ENCODE peak calls at places on chromosomes 16 and 17, in eight cellular contexts. Y is adipocyte; P is progenitor cell of endocrine pancreas; J is frontal cortex; M is stimulated activated CD4-positive, alpha-beta T cell treated with anti-CD3 and anti-CD28 coated beads, TNF-alpha, amount 100 ng/mL, for 24 hours; I is nephron progenitor cell; U is RCC 7860; L is NCI-H1092. H is an unnamed sample.

GRCh38 chr17:7636192-7636591 is 6.3 kb downstream of the SHBG start:
- DNase-seq in Y (no peak), P (no peak), J (no peak), M (no peak), I (no peak), U (no peak), L (no peak), H (no peak)

GRCh38 chr16:54193013-54193655 is 93.5 kb downstream of the IRX3 start:
- DNase-seq in Y (no peak), P (no peak), J (no peak), M (no peak), I (no peak), U (no peak), L (no peak), H (no peak)

GRCh38 chr17:40023590-40024292 is 8.5 kb downstream of the CSF3 start:
- DNase-seq in Y (peak), P (no peak), J (no peak), M (no peak), I (no peak), U (no peak), L (peak), H (no peak)

GRCh38 chr17:81027038-81027437 is 7.9 kb upstream of the BAIAP2 start:
- DNase-seq in Y (no peak), P (no peak), J (no peak), M (no peak), I (no peak), U (no peak), L (no peak), H (no peak)

GRCh38 chr17:77616243-77616731 is 342.2 kb upstream of the TNRC6C start:
- DNase-seq in Y (no peak), P (no peak), J (no peak), M (no peak), I (no peak), U (no peak), L (no peak), H (no peak)

GRCh38 chr17:40501499-40501911 is at the start of gene TNS4:
- DNase-seq in Y (no peak), P (no peak), J (no peak), M (no peak), I (no peak), U (no peak), L (no peak), H (no peak)

GRCh38 chr17:14201087-14201486 is 35.6 kb downstream of the CDRT15 start:
- DNase-seq in Y (peak), P (no peak), J (no peak), M (peak), I (no peak), U (no peak), L (no peak), H (no peak)

GRCh38 chr16:49601541-49601940 is 227.9 kb downstream of the C16orf78 start:
- DNase-seq in Y (no peak), P (no peak), J (no peak), M (no peak), I (no peak), U (no peak), L (no peak), H (no peak)

GRCh38 chr16:65015577-65015976 is 106.3 kb downstream of the CDH11 start:
- DNase-seq in Y (no peak), P (no peak), J (no peak), M (no peak), I (no peak), U (no peak), L (no peak), H (no peak)

GRCh38 chr17:47953945-47954344 is 3.7 kb downstream of the PRR15L start:
- DNase-seq in Y (no peak), P (no peak), J (no peak), M (no peak), I (no peak), U (no peak), L (no peak), H (no peak)

GRCh38 chr16:67526149-67526732 is 2.4 kb upstream of the RIPOR1 start:
- DNase-seq in Y (no peak), P (no peak), J (peak), M (no peak), I (no peak), U (peak), L (no peak), H (no peak)

GRCh38 chr17:33749171-33749570 is 456.1 kb upstream of the ASIC2 start:
- DNase-seq in Y (no peak), P (no peak), J (no peak), M (no peak), I (no peak), U (no peak), L (no peak), H (no peak)

GRCh38 chr16:6897910-6898475 is 434.7 kb upstream of the RBFOX1 start:
- DNase-seq in Y (no peak), P (no peak), J (no peak), M (no peak), I (peak), U (no peak), L (no peak), H (no peak)